ENCODE peak calls at places on chromosomes 6 and 20, in four cellular contexts. K is ovary, B is right lobe of liver, N is uterus. M is an unnamed sample.

GRCh38 chr20:26167499-26167898 is 470.8 kb upstream of the ZNF337 start:
- DNase-seq in N (no peak), B (no peak), K (no peak), M (no peak)

GRCh38 chr6:117290173-117290834 is 24.9 kb downstream of the VGLL2 start:
- DNase-seq in K (no peak), N (no peak), B (no peak), M (no peak)

GRCh38 chr6:109794201-109794926 is 103.3 kb downstream of the FIG4 start:
- DNase-seq in B (no peak), N (no peak), K (no peak), M (no peak)

GRCh38 chr6:79668381-79668780 is 37.3 kb downstream of the SH3BGRL2 start:
- DNase-seq in K (no peak), N (no peak), B (no peak), M (no peak)

GRCh38 chr6:31878761-31879542 is at the start of gene SLC44A4:
- DNase-seq in B (no peak), K (no peak), N (no peak), M (no peak)

GRCh38 chr20:56788671-56789610 is 159.8 kb downstream of the TFAP2C start:
- DNase-seq in K (no peak), B (no peak), N (no peak), M (no peak)

GRCh38 chr6:100962466-100962865 is 81.3 kb upstream of the ASCC3 start:
- DNase-seq in B (no peak), K (no peak), N (no peak), M (no peak)

GRCh38 chr20:309841-310644 is 12.7 kb downstream of the ZCCHC3 start:
- DNase-seq in B (peak; percentile 91), K (peak; percentile 98), N (peak; percentile 99), M (peak; percentile 37)

GRCh38 chr6:29926081-29926794 is 16.1 kb upstream of the HLA-A start:
- DNase-seq in K (peak; percentile 57), B (peak; percentile 66), N (peak; percentile 25), M (no peak)

GRCh38 chr6:25016311-25016710 is 80.6 kb upstream of the RIPOR2 start:
- DNase-seq in B (no peak), N (no peak), K (no peak), M (no peak)

GRCh38 chr20:31560900-31561598 is 44.0 kb upstream of the ID1 start:
- DNase-seq in B (no peak), K (no peak), N (no peak), M (no peak)

DNA sequence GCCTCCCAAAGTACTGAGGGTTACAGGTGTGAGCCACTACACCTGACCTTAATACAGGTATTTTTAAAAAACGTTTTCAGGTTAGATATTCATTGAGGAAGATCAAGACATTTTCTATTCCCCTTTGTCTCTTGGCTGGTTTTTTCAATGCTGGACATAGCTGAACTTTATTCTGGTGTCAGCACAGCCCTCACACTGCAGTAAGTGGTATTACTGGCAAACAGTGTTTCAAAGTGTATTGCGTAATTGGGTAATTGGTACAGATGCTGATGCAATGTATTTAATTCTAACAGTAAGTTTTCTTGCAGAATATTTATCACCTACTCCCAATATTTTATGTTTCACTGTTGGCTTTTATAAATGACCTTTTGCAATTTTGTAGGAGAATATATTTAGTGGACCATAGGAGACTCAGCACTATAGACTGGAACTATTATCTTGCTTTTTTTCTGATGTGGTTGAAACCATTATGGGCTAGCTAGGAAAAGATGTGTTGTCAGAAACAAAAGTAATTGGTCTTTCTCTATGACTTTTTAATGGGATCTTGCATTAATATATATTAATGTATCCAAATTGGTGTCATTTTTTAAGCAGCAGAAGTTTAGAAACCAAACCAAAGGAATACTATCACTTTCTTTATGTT is 287.6 kb upstream of the SOX4 start:
- DNase-seq in N (no peak), B (no peak), K (no peak), M (no peak)
- TF ChIP-seq CTCF in N (no peak), B (peak; percentile 43), K (no peak), M (no peak)

DNA sequence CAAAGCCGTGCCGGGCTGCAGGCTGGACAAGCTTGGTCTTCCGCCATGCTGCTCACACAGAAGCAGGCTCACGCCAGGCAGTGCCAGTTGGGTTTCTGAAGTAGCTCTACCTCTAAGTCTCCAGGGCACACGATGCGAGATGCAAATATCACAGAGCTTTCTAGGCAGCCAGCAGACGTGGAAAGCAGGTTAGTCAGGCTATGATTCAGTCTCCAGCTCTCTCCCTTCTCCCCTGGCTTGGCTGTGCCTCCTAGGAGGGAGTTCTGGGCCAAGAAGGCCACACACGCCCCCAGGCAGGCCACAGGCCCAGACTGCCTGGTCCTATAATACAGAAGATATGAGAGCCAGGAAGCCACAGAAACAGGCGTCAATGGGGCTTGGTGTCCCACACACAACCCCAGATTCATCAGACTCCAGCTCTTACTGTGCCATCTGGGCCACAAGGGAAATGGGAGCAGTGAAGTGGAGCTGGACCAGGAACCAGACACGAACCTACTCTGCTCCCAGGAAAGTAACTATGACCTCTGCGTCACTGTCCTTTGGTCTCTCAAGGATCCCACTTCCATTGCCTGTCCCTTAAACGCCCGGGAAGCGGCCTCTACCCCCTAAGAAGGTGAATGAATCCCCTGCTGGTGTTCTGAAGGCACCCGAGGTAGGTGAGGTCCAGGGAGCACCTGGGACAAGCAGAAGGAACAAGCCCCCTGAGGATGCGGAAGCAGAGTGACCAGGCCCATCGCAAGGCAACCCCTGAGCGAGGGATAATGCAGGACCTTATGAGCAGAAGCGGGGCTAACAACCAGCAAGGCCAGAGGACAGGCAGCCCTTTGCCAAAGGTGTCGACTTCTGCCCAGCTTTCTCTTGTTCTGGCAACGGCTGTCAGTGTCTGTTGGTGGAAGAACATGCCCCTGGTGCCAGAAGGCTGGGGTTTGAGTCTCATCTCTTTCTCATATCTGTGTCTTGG is 61.1 kb downstream of the GFOD1 start:
- DNase-seq in B (no peak), N (no peak), K (no peak), M (no peak)
- H3K27ac ChIP-seq in B (peak overlapping the region; percentile 8), N (no peak overlapping the region), K (no peak overlapping the region), M (no peak overlapping the region)

GRCh38 chr20:11716945-11717248 is 200.8 kb upstream of the BTBD3 start:
- DNase-seq in B (no peak), N (no peak), K (no peak), M (no peak)
- H3K9me3 ChIP-seq in B (no peaks in the 10 kb centered on the region), N (no peaks in the 10 kb centered on the region), K (no peaks in the 10 kb centered on the region), M (no peaks in the 10 kb centered on the region)

DNA sequence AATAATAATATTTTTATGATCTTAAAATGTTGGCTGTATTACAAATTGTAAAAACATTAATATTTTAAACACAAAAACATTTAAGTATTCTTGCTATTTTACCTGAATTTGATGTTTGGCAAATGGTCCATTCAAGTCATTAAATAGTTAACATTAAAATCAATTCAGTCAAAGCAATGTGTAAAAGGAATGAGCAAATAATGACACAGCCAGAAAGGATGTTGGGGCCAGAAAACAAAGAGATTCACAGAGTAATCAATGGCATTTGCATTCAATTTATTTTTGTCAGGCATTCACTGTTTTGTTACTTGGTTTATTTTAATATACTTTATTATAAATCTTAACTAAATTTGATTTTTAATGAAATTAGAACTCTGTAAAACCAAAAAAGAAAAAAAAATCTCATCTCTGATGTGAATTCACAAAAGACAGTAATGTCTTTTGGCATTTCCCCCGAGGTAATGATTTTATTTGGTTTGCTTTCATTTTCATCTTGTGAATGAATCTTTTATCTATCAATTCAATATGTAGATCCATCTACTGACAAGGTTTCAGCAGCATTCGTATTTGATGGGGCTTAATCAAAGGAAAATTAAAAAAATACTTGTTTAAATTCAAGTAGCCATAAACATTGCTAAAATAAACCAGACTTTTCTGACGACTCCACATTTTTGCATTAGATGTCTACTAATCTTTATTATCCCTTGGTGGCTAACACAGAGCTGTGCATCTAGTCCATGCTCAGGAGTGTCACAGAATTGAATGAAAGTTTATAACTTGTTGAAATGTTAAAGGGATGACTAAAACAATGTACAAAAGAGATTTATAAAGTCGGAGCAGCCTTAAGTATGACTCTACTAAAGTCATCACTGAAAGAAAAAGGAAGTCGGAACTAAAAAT is 866.7 kb upstream of the GJE1 start:
- DNase-seq in B (no peak), N (no peak), K (no peak), M (no peak)
- TF ChIP-seq CTCF in B (no peak), N (no peak), K (no peak), M (no peak)

DNA sequence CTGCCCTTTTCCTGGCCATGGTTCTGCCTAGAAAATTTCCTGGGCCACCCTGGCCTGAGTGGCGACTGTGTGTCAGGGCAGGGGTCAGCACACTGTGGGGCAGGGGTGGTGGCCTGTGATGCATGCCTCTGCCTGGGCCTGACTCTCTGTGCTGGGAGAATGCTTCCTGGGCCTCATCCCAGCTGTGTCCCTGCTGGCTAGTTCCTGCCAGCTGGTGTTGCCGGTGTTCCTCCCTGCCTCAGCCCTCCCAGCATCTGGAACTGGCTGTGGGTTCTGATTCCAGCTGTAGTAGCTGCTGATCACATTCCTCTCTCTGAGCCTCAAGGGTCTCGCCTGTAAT is 101.6 kb downstream of the SYCP2 start:
- DNase-seq in N (no peak), K (peak; percentile 14), B (no peak), M (no peak)
- H3K27ac ChIP-seq in N (no peak overlapping the region), K (no peak overlapping the region), B (no peak overlapping the region), M (no peak overlapping the region)

DNA sequence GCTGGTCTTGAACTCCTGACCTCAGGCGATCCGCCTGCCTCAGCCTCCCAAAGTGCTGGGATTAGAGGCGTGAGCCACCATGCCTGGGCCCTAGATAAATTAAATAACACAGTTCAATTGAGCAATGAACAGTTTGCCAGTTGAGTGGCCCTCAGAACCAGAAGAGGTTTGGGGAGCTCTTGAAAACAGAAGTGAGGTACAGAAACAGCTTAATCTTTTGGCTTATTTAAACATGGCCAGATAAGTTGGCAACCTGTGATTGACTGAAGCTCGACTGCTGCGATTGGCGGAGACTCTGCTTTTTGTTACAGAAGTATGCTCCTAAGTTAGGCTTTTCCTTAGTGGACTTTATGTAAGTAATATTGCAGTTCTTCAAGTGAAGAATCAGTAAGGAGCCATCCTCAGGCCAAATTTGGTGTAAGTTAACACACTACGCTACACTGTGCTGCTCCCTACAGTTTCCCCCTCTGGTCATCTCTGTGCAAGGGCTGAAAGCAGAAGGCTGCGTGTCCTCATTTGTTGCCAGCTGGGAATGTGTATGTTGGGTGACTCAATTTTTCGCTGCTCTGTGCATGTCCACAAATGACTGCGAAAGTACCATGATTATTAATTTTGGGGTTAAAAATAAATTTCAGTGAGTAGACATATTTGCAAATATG is 9.8 kb downstream of the XRN2 start:
- DNase-seq in B (no peak), N (no peak), K (no peak), M (no peak)
- H3K9me3 ChIP-seq in B (no peaks in the 10 kb centered on the region), N (no peaks in the 10 kb centered on the region), K (no peaks in the 10 kb centered on the region), M (no peaks in the 10 kb centered on the region)